ENCODE peak calls at places on chromosomes 3 and 15, in four cellular contexts. V is SJSA1, O is SK-N-SH, Z is RWPE2. L is an unnamed sample. For H3K27me3 and H3K36me3, the result is how much of the 10 kb centered on the place peaks cover.

GRCh38 chr3:41598329-41598728 is 363.6 kb downstream of the ULK4 start:
- DNase-seq in V (no peak), O (no peak), Z (no peak), L (no peak)

GRCh38 chr15:89531796-89532537 is 35.6 kb upstream of the RHCG start:
- DNase-seq in V (no peak), O (no peak), Z (no peak), L (no peak)

GRCh38 chr15:31402003-31402402 is 75.4 kb downstream of the KLF13 start:
- DNase-seq in V (no peak), O (peak), Z (no peak), L (no peak)

GRCh38 chr3:115323380-115323779 is 176.3 kb upstream of the ZBTB20 start:
- DNase-seq in V (no peak), O (no peak), Z (no peak), L (no peak)

GRCh38 chr15:58546635-58547627 is 115.1 kb downstream of the LIPC start:
- DNase-seq in V (peak), O (peak), Z (no peak), L (no peak)

GRCh38 chr3:69568458-69568857 is 170.8 kb upstream of the MITF start:
- DNase-seq in V (no peak), O (no peak), Z (no peak), L (no peak)

GRCh38 chr3:137105277-137105977 is 147.6 kb downstream of the IL20RB start:
- DNase-seq in V (no peak), O (peak), Z (no peak), L (peak)

GRCh38 chr3:119644481-119644880 is 15.9 kb downstream of the POPDC2 start:
- DNase-seq in V (no peak), O (no peak), Z (no peak), L (no peak)

GRCh38 chr3:43998374-43998840 is 243.3 kb upstream of the TOPAZ1 start:
- DNase-seq in V (no peak), O (no peak), Z (peak), L (no peak)

GRCh38 chr15:90046846-90047481 is 45.8 kb downstream of the ZNF710 start:
- DNase-seq in V (no peak), O (no peak), Z (no peak), L (no peak)

GRCh38 chr3:135887220-135887619 is 78.3 kb upstream of the PPP2R3A start:
- DNase-seq in V (no peak), O (no peak), Z (peak), L (no peak)

GRCh38 chr3:63855333-63855940 is 8.2 kb downstream of the THOC7 start:
- DNase-seq in V (no peak), O (no peak), Z (no peak), L (no peak)

GRCh38 chr3:14336414-14337285 is 65.8 kb upstream of the SLC6A6 start:
- DNase-seq in V (no peak), O (no peak), Z (no peak), L (no peak)

GRCh38 chr15:77840962-77841361 is 208.2 kb upstream of the LINGO1 start:
- DNase-seq in V (no peak), O (no peak), Z (peak), L (no peak)

GRCh38 chr3:49456417-49456816 is 13.7 kb upstream of the DAG1 start:
- DNase-seq in V (no peak), O (no peak), Z (no peak), L (no peak)

GRCh38 chr3:43770426-43771103 is 79.8 kb downstream of the ABHD5 start:
- DNase-seq in V (no peak), O (peak), Z (no peak), L (no peak)

GRCh38 chr3:176927280-176927679 is 270.0 kb downstream of the TBL1XR1 start:
- DNase-seq in V (no peak), O (no peak), Z (no peak), L (no peak)

GRCh38 chr15:100763764-100764750 is 115.6 kb upstream of the ALDH1A3 start:
- DNase-seq in V (peak), O (peak), Z (peak), L (no peak)

GRCh38 chr3:44862221-44862637 is 517 bp downstream of the TMEM42 start:
- DNase-seq in V (no peak), O (no peak), Z (no peak), L (no peak)

GRCh38 chr15:55016225-55016624 is 180.5 kb downstream of the RSL24D1 start:
- DNase-seq in V (no peak), O (no peak), Z (no peak), L (no peak)

GRCh38 chr3:51539291-51539891 is 872 bp downstream of the RAD54L2 start:
- DNase-seq in V (peak), O (peak), Z (no peak), L (peak)

GRCh38 chr3:48845170-48845569 is 2.5 kb downstream of the PRKAR2A start:
- DNase-seq in V (no peak), O (no peak), Z (no peak), L (no peak)

GRCh38 chr3:143826296-143826695 is 22.0 kb downstream of the SLC9A9 start:
- DNase-seq in V (no peak), O (no peak), Z (no peak), L (no peak)

GRCh38 chr15:39472661-39473657 is 107.9 kb upstream of the THBS1 start:
- DNase-seq in V (no peak), O (no peak), Z (no peak), L (no peak)

GRCh38 chr15:61227269-61228024 is 1.7 kb downstream of the RORA start:
- DNase-seq in V (peak), O (peak), Z (no peak), L (peak)

GRCh38 chr15:68525815-68526214 is 53.0 kb upstream of the CORO2B start:
- DNase-seq in V (no peak), O (no peak), Z (no peak), L (no peak)

GRCh38 chr15:91882858-91883586 is 29.5 kb downstream of the SLCO3A1 start:
- DNase-seq in V (no peak), O (no peak), Z (no peak), L (no peak)

GRCh38 chr15:93076217-93076616 is 12.8 kb downstream of the RGMA start:
- DNase-seq in V (no peak), O (no peak), Z (no peak), L (no peak)

GRCh38 chr15:69388259-69388658 is 25.9 kb upstream of the KIF23 start:
- DNase-seq in V (no peak), O (no peak), Z (peak), L (peak)

GRCh38 chr15:39934415-39935044 is 615 bp downstream of the EIF2AK4 start:
- DNase-seq in V (no peak), O (peak), Z (no peak), L (peak)

GRCh38 chr3:136914739-136915138 is 43.0 kb upstream of the IL20RB start:
- DNase-seq in V (no peak), O (no peak), Z (no peak), L (no peak)

GRCh38 chr3:42085641-42086376 is 5.3 kb upstream of the TRAK1 start:
- DNase-seq in V (no peak), O (no peak), Z (no peak), L (no peak)

GRCh38 chr15:60476713-60477112 is 2.2 kb downstream of the ICE2 start:
- DNase-seq in V (no peak), O (no peak), Z (no peak), L (no peak)

GRCh38 chr3:76871655-76872054 is 168.2 kb upstream of the ROBO2 start:
- DNase-seq in V (no peak), O (peak), Z (no peak), L (no peak)

GRCh38 chr3:56926513-56927282 is 124.9 kb upstream of the ARHGEF3 start:
- DNase-seq in V (peak), O (peak), Z (no peak), L (no peak)

GRCh38 chr3:71210257-71211002 is 373.1 kb downstream of the FOXP1 start:
- DNase-seq in V (no peak), O (no peak), Z (no peak), L (no peak)

GRCh38 chr15:57415559-57415958 is 39.3 kb downstream of the CGNL1 start:
- DNase-seq in V (no peak), O (no peak), Z (no peak), L (no peak)

GRCh38 chr3:10758304-10759037 is 57.6 kb upstream of the SLC6A11 start:
- DNase-seq in V (peak), O (peak), Z (peak), L (peak)

GRCh38 chr3:71186816-71187215 is 396.7 kb downstream of the FOXP1 start:
- DNase-seq in V (no peak), O (no peak), Z (no peak), L (no peak)

GRCh38 chr3:72449551-72449950 is 398.7 kb downstream of the SHQ1 start:
- DNase-seq in V (no peak), O (no peak), Z (no peak), L (no peak)

GRCh38 chr3:29281265-29282228 is 676 bp downstream of the RBMS3 start:
- DNase-seq in V (no peak), O (peak), Z (no peak), L (peak)
- H3K4me3 ChIP-seq in V (peak), O (peak), Z (peak), L (peak)

GRCh38 chr3:52880474-52880873 is 16.9 kb downstream of the STIMATE start:
- DNase-seq in V (no peak), O (no peak), Z (no peak), L (no peak)
- H3K27me3 ChIP-seq in V (under half), O (under half), Z (under half), L (under half)

GRCh38 chr3:108555966-108556581 is 33.2 kb downstream of the CIP2A start:
- DNase-seq in V (no peak), O (no peak), Z (no peak), L (no peak)
- H3K36me3 ChIP-seq in V (half or more), O (half or more), Z (half or more), L (half or more)

GRCh38 chr3:12924437-12924836 is 83.1 kb upstream of the RPL32 start:
- DNase-seq in V (no peak), O (no peak), Z (no peak), L (no peak)
- H3K4me3 ChIP-seq in V (no peak), O (no peak), Z (no peak), L (no peak)

DNA sequence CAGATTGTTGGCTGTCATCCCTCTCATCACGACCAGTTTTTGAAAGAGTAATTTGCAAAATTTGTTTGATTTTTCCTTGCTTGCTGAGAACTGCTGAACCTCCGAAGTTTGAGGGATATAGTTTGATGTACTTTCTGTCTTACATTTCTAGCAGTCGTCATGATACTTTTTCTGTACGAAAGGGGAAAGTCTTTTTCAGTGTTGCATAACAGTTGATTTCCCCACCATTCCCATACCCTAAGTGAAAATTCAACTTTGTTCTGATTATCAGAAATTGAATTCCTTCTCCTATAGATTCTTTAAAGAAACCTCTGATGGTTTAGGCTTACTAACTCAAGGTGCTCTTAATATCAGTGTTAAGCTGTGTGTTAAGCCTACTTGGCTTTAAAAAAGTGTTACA is 1.6 kb downstream of the PDE8A start:
- DNase-seq in V (no peak), O (no peak), Z (no peak), L (no peak)
- H3K27me3 ChIP-seq in V (under half), O (under half), Z (under half), L (under half)

DNA sequence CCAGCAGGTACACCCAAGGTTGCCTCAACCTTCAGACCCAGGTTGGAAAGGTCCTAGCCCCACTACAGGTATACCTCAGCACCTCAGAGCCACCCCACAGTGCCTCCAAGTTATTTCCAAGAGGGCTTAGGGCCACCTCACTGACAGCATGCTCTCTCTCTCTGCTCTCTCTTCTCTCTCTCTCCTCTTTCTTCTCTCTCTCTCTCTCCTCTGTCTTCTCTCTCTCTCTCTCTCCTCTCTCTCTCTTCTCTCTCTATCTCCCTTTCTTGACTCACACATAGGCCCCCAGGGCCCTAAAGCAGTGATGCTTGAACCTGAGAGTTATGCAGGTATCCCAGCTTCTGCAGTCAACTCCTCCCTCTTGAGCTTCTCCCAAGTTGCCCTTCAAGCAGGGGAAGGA is 4.2 kb downstream of the CAV3 start:
- DNase-seq in V (no peak), O (no peak), Z (no peak), L (no peak)
- H3K36me3 ChIP-seq in V (under half), O (under half), Z (under half), L (under half)

GRCh38 chr3:155070316-155070715 is 9.8 kb upstream of the MME start:
- DNase-seq in V (no peak), O (no peak), Z (no peak), L (no peak)

GRCh38 chr3:155065537-155065936 is 14.6 kb upstream of the MME start:
- DNase-seq in V (no peak), O (no peak), Z (peak), L (no peak)

GRCh38 chr3:155069729-155070128 is 10.4 kb upstream of the MME start:
- DNase-seq in V (no peak), O (no peak), Z (no peak), L (no peak)

GRCh38 chr3:155064920-155065319 is 15.2 kb upstream of the MME start:
- DNase-seq in V (no peak), O (no peak), Z (no peak), L (no peak)
- H3K4me3 ChIP-seq in V (no peak), O (no peak), Z (no peak), L (no peak)

GRCh38 chr3:113534365-113534764 is 2.0 kb downstream of the SIDT1 start:
- DNase-seq in V (no peak), O (no peak), Z (no peak), L (no peak)
- H3K27me3 ChIP-seq in V (under half), O (under half), Z (under half), L (half or more)

DNA sequence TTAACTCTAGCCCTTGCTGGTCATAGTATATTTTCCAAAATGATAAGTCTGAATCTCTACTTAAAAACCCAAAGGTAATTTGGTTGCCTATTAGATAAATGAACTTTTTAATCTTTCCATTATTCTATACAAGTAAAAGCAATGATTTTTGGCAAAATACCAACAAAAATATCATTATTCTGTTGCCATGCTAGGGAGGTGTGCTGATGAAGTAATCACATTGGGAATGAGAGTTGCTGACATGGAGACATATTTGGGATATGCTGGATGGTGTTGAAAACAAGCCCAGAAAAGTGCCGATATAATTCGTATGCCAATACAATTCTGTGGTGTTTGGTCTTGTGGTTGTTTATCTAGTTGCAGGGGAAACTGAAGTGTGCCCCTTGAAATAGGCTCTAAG is 6.0 kb downstream of the TOPBP1 start:
- DNase-seq in V (no peak), O (no peak), Z (no peak), L (no peak)
- H3K36me3 ChIP-seq in V (half or more), O (half or more), Z (half or more), L (half or more)